ENCODE peak calls at places on chromosome 4, in four cellular contexts. One of them, this sample, is unnamed.

GRCh38 chr4:138055890-138056289 is 186.3 kb downstream of the SLC7A11 start:
- DNase-seq in T1000: no peak
- DNase-seq in lower leg skin: no peak
- DNase-seq in posterior cingulate gyrus: no peak
- DNase-seq in this sample: no peak

GRCh38 chr4:108224628-108225053 is 55.9 kb upstream of the LEF1 start:
- DNase-seq in lower leg skin: no peak
- DNase-seq in T1000: no peak
- DNase-seq in posterior cingulate gyrus: no peak
- DNase-seq in this sample: no peak

GRCh38 chr4:62644372-62644771 is 1444.2 kb downstream of the ADGRL3 start:
- DNase-seq in T1000: no peak
- DNase-seq in posterior cingulate gyrus: no peak
- DNase-seq in lower leg skin: no peak
- DNase-seq in this sample: no peak

GRCh38 chr4:99665981-99666380 is 8.4 kb upstream of the C4orf54 start:
- DNase-seq in posterior cingulate gyrus: no peak
- DNase-seq in lower leg skin: no peak
- DNase-seq in T1000: no peak
- DNase-seq in this sample: no peak

GRCh38 chr4:139704915-139705485 is 39.4 kb downstream of the MGST2 start:
- DNase-seq in posterior cingulate gyrus: no peak
- DNase-seq in lower leg skin: no peak
- DNase-seq in T1000: no peak
- DNase-seq in this sample: no peak

GRCh38 chr4:75370582-75370981 is 143.6 kb downstream of the RCHY1 start:
- DNase-seq in posterior cingulate gyrus: no peak
- DNase-seq in T1000: no peak
- DNase-seq in lower leg skin: no peak
- DNase-seq in this sample: no peak

GRCh38 chr4:74370912-74371311 is 6.0 kb downstream of the EREG start:
- DNase-seq in posterior cingulate gyrus: no peak
- DNase-seq in lower leg skin: no peak
- DNase-seq in T1000: peak
- DNase-seq in this sample: peak

GRCh38 chr4:136001791-136002190 is 1530.5 kb downstream of the PCDH18 start:
- DNase-seq in T1000: no peak
- DNase-seq in posterior cingulate gyrus: no peak
- DNase-seq in lower leg skin: no peak
- DNase-seq in this sample: no peak

This sample was measured in memory B cell.